ENCODE peak calls at places on chromosomes 7 and 10, in nine cellular contexts. Q is stimulated activated CD8-positive, alpha-beta memory T cell treated with anti-CD3 and anti-CD28 coated beads, Interleukin-4, amount 100 ng/mL, for 4 hours; D is cardiac muscle cell; A is M059J; B is body of pancreas; Y is Calu3; G is HTR-8/SVneo; C is fibroblast of the aortic adventitia; V is Peyer's patch. X is an unnamed sample.

GRCh38 chr10:75029874-75030273 is 81.6 kb upstream of the SAMD8 start:
- DNase-seq in B (no peak), V (no peak), Y (no peak), C (peak; percentile 71), Q (no peak), G (no peak), A (no peak), D (peak; percentile 73), X (no peak)

GRCh38 chr10:59135275-59135674 is 41.2 kb upstream of the PHYHIPL start:
- DNase-seq in C (no peak), D (no peak), Y (no peak), V (no peak), A (no peak), Q (no peak), B (peak; percentile 43), G (no peak), X (no peak)

GRCh38 chr7:26305048-26305868 is 13.6 kb downstream of the SNX10 start:
- DNase-seq in A (no peak), G (no peak), C (no peak), D (no peak), B (no peak), Y (no peak), Q (no peak), V (peak; percentile 47), X (no peak)

GRCh38 chr7:107047902-107048782 is 3.6 kb downstream of the PRKAR2B start:
- DNase-seq in B (no peak), V (no peak), C (no peak), Y (no peak), Q (no peak), D (no peak), G (no peak), A (peak; percentile 46), X (no peak)

GRCh38 chr7:48426966-48427555 is 255.8 kb downstream of the ABCA13 start:
- DNase-seq in G (peak; percentile 6), Q (no peak), D (no peak), Y (peak; percentile 57), A (peak; percentile 83), V (no peak), C (no peak), B (no peak), X (no peak)

GRCh38 chr10:3783313-3783689 is 1.7 kb downstream of the KLF6 start:
- DNase-seq in A (peak; percentile 68), D (peak; percentile 95), Q (no peak), Y (peak; percentile 64), B (peak; percentile 71), C (peak; percentile 93), V (peak; percentile 70), G (no peak), X (peak; percentile 79)

GRCh38 chr7:27409776-27410175 is 167.2 kb downstream of the EVX1 start:
- DNase-seq in C (no peak), G (no peak), A (peak; percentile 80), Q (no peak), Y (no peak), D (peak; percentile 14), B (no peak), V (no peak), X (no peak)

GRCh38 chr10:102408728-102409603 is 9.6 kb downstream of the PSD start:
- DNase-seq in Q (peak; percentile 48), V (peak; percentile 35), G (peak; percentile 42), C (no peak), D (peak; percentile 82), B (no peak), A (no peak), Y (no peak), X (peak; percentile 80)

GRCh38 chr7:152521420-152522337 is 85.9 kb upstream of the KMT2C start:
- DNase-seq in B (peak; percentile 19), A (peak; percentile 42), V (no peak), Q (no peak), Y (no peak), D (no peak), C (peak; percentile 40), G (no peak), X (no peak)

GRCh38 chr10:52438119-52438518 is 124.0 kb downstream of the DKK1 start:
- DNase-seq in V (no peak), G (no peak), A (peak; percentile 62), C (no peak), B (no peak), D (no peak), Q (no peak), Y (no peak), X (no peak)

GRCh38 chr7:39979406-39980073 is 29.5 kb downstream of the CDK13 start:
- DNase-seq in Y (no peak), C (no peak), B (no peak), A (no peak), D (no peak), Q (no peak), G (no peak), V (no peak), X (no peak)

GRCh38 chr7:70949862-70950261 is 182.1 kb upstream of the GALNT17 start:
- DNase-seq in Q (no peak), G (no peak), A (no peak), D (no peak), B (no peak), V (no peak), Y (no peak), C (no peak), X (no peak)

GRCh38 chr10:3330687-3331086 is 158.1 kb upstream of the PITRM1 start:
- DNase-seq in Y (peak; percentile 9), C (peak; percentile 77), V (no peak), B (no peak), D (peak; percentile 70), G (no peak), Q (no peak), A (peak; percentile 51), X (peak; percentile 40)

GRCh38 chr7:34260282-34260681 is 354.9 kb downstream of the BMPER start:
- DNase-seq in C (peak; percentile 94), D (peak; percentile 86), V (no peak), A (peak; percentile 84), Y (no peak), Q (no peak), B (no peak), G (peak; percentile 50), X (no peak)

GRCh38 chr10:68832596-68832995 is 5.3 kb downstream of the STOX1 start:
- DNase-seq in C (no peak), G (no peak), Y (no peak), Q (no peak), D (no peak), B (no peak), V (no peak), A (peak; percentile 40), X (no peak)

GRCh38 chr10:73922864-73923133 is 11.9 kb downstream of the PLAU start:
- DNase-seq in Q (no peak), V (no peak), B (no peak), G (no peak), D (no peak), C (no peak), Y (no peak), A (no peak), X (no peak)

GRCh38 chr10:22320591-22321155 is at the start of gene BMI1:
- DNase-seq in Y (peak; percentile 65), G (peak; percentile 68), B (peak; percentile 78), C (peak; percentile 74), A (peak; percentile 57), Q (no peak), V (peak; percentile 69), D (peak; percentile 89), X (peak; percentile 16)

GRCh38 chr7:24560772-24561171 is 12.5 kb upstream of the PALS2 start:
- DNase-seq in C (no peak), Y (no peak), A (no peak), G (no peak), B (no peak), Q (no peak), D (no peak), V (no peak), X (no peak)

GRCh38 chr10:60209874-60210584 is 179.6 kb downstream of the ANK3 start:
- DNase-seq in D (no peak), C (no peak), B (no peak), Y (no peak), Q (no peak), A (peak; percentile 2), V (no peak), G (no peak), X (no peak)

GRCh38 chr10:62980697-62981495 is 152.2 kb upstream of the NRBF2 start:
- DNase-seq in C (no peak), B (no peak), D (no peak), V (no peak), Y (no peak), G (no peak), A (peak; percentile 10), Q (no peak), X (no peak)